ENCODE peak calls at places on chromosomes 13 and 19, in seven cellular contexts. C, T, A, R, Y, O and Q are unnamed samples. For H3K27me3, the result is how much of the 10 kb centered on the place peaks cover.

GRCh38 chr13:75800545-75800944 is 164.4 kb downstream of the LMO7 start:
- DNase-seq in C (no peak), T (no peak), A (no peak), R (no peak), Y (no peak), O (no peak), Q (no peak)

GRCh38 chr19:53553865-53554791 is 16.2 kb downstream of the ZNF331 start:
- DNase-seq in C (peak), T (peak), A (peak), R (peak), Y (peak), O (peak), Q (no peak)

GRCh38 chr13:104592127-104592526 is 1525.9 kb upstream of the SLC10A2 start:
- DNase-seq in C (no peak), T (peak), A (no peak), R (peak), Y (no peak), O (no peak), Q (peak)

GRCh38 chr13:99721606-99722384 is 220.5 kb downstream of the TM9SF2 start:
- DNase-seq in C (no peak), T (no peak), A (no peak), R (no peak), Y (no peak), O (no peak), Q (no peak)

GRCh38 chr19:49890349-49891311 is 6.1 kb downstream of the IL4I1 start:
- DNase-seq in C (peak), T (no peak), A (peak), R (peak), Y (peak), O (no peak), Q (no peak)

GRCh38 chr13:60396783-60397692 is at the start of gene TDRD3:
- DNase-seq in C (peak), T (peak), A (peak), R (peak), Y (peak), O (peak), Q (no peak)

GRCh38 chr13:32415019-32415418 is 12.9 kb downstream of the N4BP2L1 start:
- DNase-seq in C (no peak), T (no peak), A (no peak), R (peak), Y (no peak), O (no peak), Q (no peak)

GRCh38 chr19:34148672-34149185 is 23.6 kb upstream of the LSM14A start:
- DNase-seq in C (no peak), T (no peak), A (no peak), R (no peak), Y (no peak), O (no peak), Q (no peak)

GRCh38 chr19:40642757-40643325 is 41.7 kb downstream of the LTBP4 start:
- DNase-seq in C (no peak), T (no peak), A (no peak), R (no peak), Y (no peak), O (no peak), Q (no peak)

GRCh38 chr13:107678075-107678689 is 537.2 kb downstream of the LIG4 start:
- DNase-seq in C (no peak), T (peak), A (no peak), R (no peak), Y (no peak), O (no peak), Q (no peak)

DNA sequence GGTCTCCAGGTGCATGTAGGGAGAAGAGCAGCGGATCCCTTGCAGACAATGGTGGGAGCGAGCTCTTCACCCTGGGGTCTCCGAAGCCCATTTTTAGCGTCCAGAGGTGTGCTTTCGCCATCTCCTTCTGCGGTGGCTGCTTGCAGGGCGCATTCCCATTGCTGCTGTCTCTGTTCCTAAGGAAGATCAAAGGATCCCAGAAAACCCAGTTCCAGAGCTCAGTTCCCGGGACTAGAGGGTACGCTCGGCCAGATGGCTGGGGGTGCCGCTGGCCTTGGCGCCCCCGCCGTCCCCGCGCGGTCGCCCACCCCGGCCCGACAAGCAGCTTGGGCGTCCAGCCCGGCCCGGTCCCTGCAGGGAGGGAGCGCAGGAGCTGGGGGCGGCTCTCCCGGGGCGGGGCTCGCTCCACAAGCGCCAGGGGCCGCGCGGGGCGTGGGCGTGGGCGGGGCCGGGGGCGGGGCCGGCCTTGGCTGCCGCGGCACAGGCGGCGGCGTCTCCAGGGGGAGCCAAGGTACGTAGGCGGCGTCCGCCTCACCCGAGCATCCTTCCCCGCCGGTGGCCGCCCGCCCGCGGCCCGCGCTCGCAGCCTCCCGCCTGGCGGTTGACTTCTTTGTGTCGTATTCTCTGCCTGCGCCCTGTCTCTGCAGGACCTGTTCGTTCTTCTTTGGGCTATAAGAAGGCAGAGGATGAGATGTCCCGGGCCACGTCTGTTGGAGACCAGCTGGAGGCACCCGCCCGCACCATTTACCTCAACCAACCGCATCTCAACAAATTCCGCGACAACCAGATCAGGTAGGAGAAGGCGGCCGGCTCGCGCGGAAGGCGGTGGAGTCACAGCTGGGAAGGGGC is 96.8 kb downstream of the ATP8A2 start:
- DNase-seq in C (no peak), T (no peak), A (no peak), R (no peak), Y (no peak), O (no peak), Q (no peak)
- TF ChIP-seq CTCF in C (no peak), T (no peak), A (no peak), R (no peak), Y (no peak), O (no peak), Q (no peak)

GRCh38 chr19:39304185-39304513 is 7.9 kb downstream of the IFNL1 start:
- DNase-seq in C (no peak), T (no peak), A (no peak), R (no peak), Y (no peak), O (no peak), Q (no peak)
- H3K27me3 ChIP-seq in C (under half), T (half or more), A (under half), R (under half), Y (under half), O (under half), Q (under half)

GRCh38 chr19:42402376-42403116 is 12.4 kb upstream of the CNFN start:
- DNase-seq in C (no peak), T (no peak), A (no peak), R (no peak), Y (no peak), O (no peak), Q (no peak)
- H3K4me3 ChIP-seq in C (peak), T (peak), A (peak), R (peak), Y (peak), O (peak), Q (peak)

DNA sequence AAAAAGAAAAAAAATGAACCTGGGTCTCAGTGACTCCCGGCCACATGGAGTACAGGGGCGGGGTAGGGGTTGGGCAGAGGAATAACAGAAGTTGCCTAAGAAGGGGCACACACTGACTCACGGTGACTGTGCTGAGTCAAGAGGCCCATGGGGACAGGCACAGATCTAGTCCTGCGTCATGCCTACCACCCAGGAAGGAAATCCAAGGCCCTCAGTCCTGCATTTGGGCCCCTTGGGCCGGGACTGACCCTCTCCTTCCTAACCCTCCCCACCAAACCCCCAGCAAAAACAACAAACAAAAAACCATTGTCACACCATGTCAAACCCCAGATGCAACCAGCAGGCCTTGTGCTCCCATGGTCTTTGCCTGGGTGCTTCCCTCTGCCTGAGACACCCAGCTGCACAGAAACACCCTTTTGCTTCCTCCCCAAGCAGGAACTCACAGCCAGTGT is 9.6 kb upstream of the NOTCH3 start:
- DNase-seq in C (no peak), T (no peak), A (peak), R (peak), Y (no peak), O (peak), Q (no peak)
- TF ChIP-seq CTCF in C (no peak), T (no peak), A (no peak), R (no peak), Y (no peak), O (no peak), Q (no peak)

GRCh38 chr13:46885018-46885417 is 11.8 kb downstream of the HTR2A start:
- DNase-seq in C (no peak), T (no peak), A (no peak), R (peak), Y (no peak), O (no peak), Q (peak)

DNA sequence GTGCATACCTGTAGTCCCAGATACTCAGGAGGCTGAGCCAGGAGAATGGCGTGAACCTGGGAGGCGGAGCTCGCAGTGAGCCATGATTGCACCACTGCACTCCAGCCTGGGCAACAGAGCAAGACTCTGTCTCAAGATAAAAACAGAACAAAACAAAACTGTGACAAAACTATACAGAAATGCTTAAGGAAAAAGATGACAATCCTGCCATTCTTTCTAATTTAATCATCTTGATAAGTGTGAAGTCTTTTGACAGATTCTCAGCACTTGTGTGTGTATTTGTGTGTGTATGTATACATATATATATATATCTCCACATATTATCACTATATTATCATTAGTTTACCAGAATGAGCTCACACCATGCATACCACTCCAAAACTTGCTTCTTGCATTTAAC is 12.3 kb downstream of the HTR2A start:
- DNase-seq in C (no peak), T (no peak), A (no peak), R (no peak), Y (no peak), O (no peak), Q (no peak)
- H3K27me3 ChIP-seq in C (under half), T (under half), A (under half), R (under half), Y (under half), O (under half), Q (under half)